ENCODE peak calls at places on chromosome 19, in seven cellular contexts. H is sciatic nerve; F is stimulated activated CD8-positive, alpha-beta memory T cell treated with anti-CD3 and anti-CD28 coated beads, Interleukin-4, amount 100 ng/mL, for 24 hours; Q is PC-3; C is Peyer's patch; U is EL; W is caudate nucleus. R is an unnamed sample.

GRCh38 chr19:16462757-16463250 is 9.0 kb downstream of the EPS15L1 start:
- DNase-seq in U (peak; percentile 21), Q (peak; percentile 86), F (no peak), W (no peak), H (no peak), C (no peak), R (no peak)

GRCh38 chr19:49160450-49161189 is 3.0 kb downstream of the TRPM4 start:
- DNase-seq in H (no peak), C (peak; percentile 64), W (no peak), F (no peak), U (no peak), Q (no peak), R (no peak)

GRCh38 chr19:2517881-2518601 is 42.1 kb downstream of the GADD45B start:
- DNase-seq in Q (no peak), W (no peak), F (no peak), H (no peak), C (no peak), U (no peak), R (no peak)

GRCh38 chr19:36417752-36418286 is 625 bp downstream of the ZFP82 start:
- DNase-seq in H (peak; percentile 57), W (no peak), Q (no peak), C (no peak), U (no peak), F (no peak), R (no peak)

GRCh38 chr19:4988770-4989251 is 19.9 kb downstream of the KDM4B start:
- DNase-seq in Q (no peak), H (no peak), W (no peak), U (peak; percentile 92), F (no peak), C (no peak), R (no peak)

GRCh38 chr19:28485300-28485699 is 727.7 kb downstream of the UQCRFS1 start:
- DNase-seq in W (no peak), F (no peak), C (peak; percentile 55), H (no peak), U (no peak), Q (no peak), R (no peak)

GRCh38 chr19:18502633-18503294 is 19.1 kb downstream of the ELL start:
- DNase-seq in W (no peak), Q (no peak), H (no peak), C (peak; percentile 50), U (no peak), F (no peak), R (no peak)

GRCh38 chr19:15466851-15467733 is 2.7 kb upstream of the RASAL3 start:
- DNase-seq in F (no peak), Q (peak; percentile 89), C (no peak), H (peak; percentile 4), W (no peak), U (peak; percentile 43), R (no peak)

GRCh38 chr19:927044-927706 is 1.3 kb downstream of the ARID3A start:
- DNase-seq in W (no peak), U (no peak), F (no peak), H (peak; percentile 83), C (no peak), Q (no peak), R (peak; percentile 87)

GRCh38 chr19:45473366-45474190 is 5.8 kb downstream of the FOSB start:
- DNase-seq in W (no peak), H (no peak), F (no peak), U (no peak), C (no peak), Q (no peak), R (no peak)

GRCh38 chr19:58386166-58386575 is 898 bp upstream of the RPS5 start:
- DNase-seq in F (no peak), H (no peak), Q (no peak), U (no peak), W (no peak), C (no peak), R (no peak)

R was measured in tibial artery.